ENCODE peak calls at places on chromosomes 3 and 15, in seven cellular contexts. One of them, this sample, is unnamed.

GRCh38 chr3:45978348-45978747 is 17.3 kb downstream of the FYCO1 start:
- DNase-seq in astrocyte of the spinal cord: no peak
- DNase-seq in activated B cell treated with CpG ODN at 0.5 μM for 24 hours: no peak
- DNase-seq in foreskin fibroblast: no peak
- DNase-seq in psoas muscle: no peak
- DNase-seq in fibroblast of mammary gland: no peak
- DNase-seq in choroid plexus epithelial cell: no peak
- DNase-seq in this sample: no peak

GRCh38 chr3:64496786-64497560 is 190.8 kb downstream of the ADAMTS9 start:
- DNase-seq in astrocyte of the spinal cord: no peak
- DNase-seq in activated B cell treated with CpG ODN at 0.5 μM for 24 hours: no peak
- DNase-seq in foreskin fibroblast: no peak
- DNase-seq in psoas muscle: no peak
- DNase-seq in fibroblast of mammary gland: no peak
- DNase-seq in choroid plexus epithelial cell: no peak
- DNase-seq in this sample: no peak

GRCh38 chr15:100759116-100759515 is 120.5 kb upstream of the ALDH1A3 start:
- DNase-seq in astrocyte of the spinal cord: peak
- DNase-seq in activated B cell treated with CpG ODN at 0.5 μM for 24 hours: no peak
- DNase-seq in foreskin fibroblast: peak
- DNase-seq in psoas muscle: no peak
- DNase-seq in fibroblast of mammary gland: peak
- DNase-seq in choroid plexus epithelial cell: peak
- DNase-seq in this sample: no peak

GRCh38 chr15:33789141-33789540 is 179.2 kb upstream of the CHRM5 start:
- DNase-seq in astrocyte of the spinal cord: peak
- DNase-seq in activated B cell treated with CpG ODN at 0.5 μM for 24 hours: no peak
- DNase-seq in foreskin fibroblast: peak
- DNase-seq in psoas muscle: no peak
- DNase-seq in fibroblast of mammary gland: peak
- DNase-seq in choroid plexus epithelial cell: peak
- DNase-seq in this sample: no peak

GRCh38 chr15:64247906-64248541 is 85.2 kb upstream of the PPIB start:
- DNase-seq in astrocyte of the spinal cord: peak
- DNase-seq in activated B cell treated with CpG ODN at 0.5 μM for 24 hours: no peak
- DNase-seq in foreskin fibroblast: peak
- DNase-seq in psoas muscle: no peak
- DNase-seq in fibroblast of mammary gland: peak
- DNase-seq in choroid plexus epithelial cell: peak
- DNase-seq in this sample: no peak

GRCh38 chr3:159977295-159977694 is 11.3 kb upstream of the IL12A start:
- DNase-seq in astrocyte of the spinal cord: no peak
- DNase-seq in activated B cell treated with CpG ODN at 0.5 μM for 24 hours: no peak
- DNase-seq in foreskin fibroblast: no peak
- DNase-seq in psoas muscle: no peak
- DNase-seq in fibroblast of mammary gland: no peak
- DNase-seq in choroid plexus epithelial cell: no peak
- DNase-seq in this sample: no peak

GRCh38 chr3:50664959-50665602 is 9.6 kb upstream of the DOCK3 start:
- DNase-seq in astrocyte of the spinal cord: no peak
- DNase-seq in activated B cell treated with CpG ODN at 0.5 μM for 24 hours: no peak
- DNase-seq in foreskin fibroblast: no peak
- DNase-seq in psoas muscle: no peak
- DNase-seq in fibroblast of mammary gland: no peak
- DNase-seq in choroid plexus epithelial cell: no peak
- DNase-seq in this sample: no peak

GRCh38 chr3:183108002-183108449 is 8.7 kb upstream of the MCCC1 start:
- DNase-seq in astrocyte of the spinal cord: no peak
- DNase-seq in activated B cell treated with CpG ODN at 0.5 μM for 24 hours: no peak
- DNase-seq in foreskin fibroblast: peak
- DNase-seq in psoas muscle: no peak
- DNase-seq in fibroblast of mammary gland: peak
- DNase-seq in choroid plexus epithelial cell: peak
- DNase-seq in this sample: no peak

GRCh38 chr15:79088426-79089205 is 2.0 kb downstream of the RASGRF1 start:
- DNase-seq in astrocyte of the spinal cord: no peak
- DNase-seq in activated B cell treated with CpG ODN at 0.5 μM for 24 hours: no peak
- DNase-seq in foreskin fibroblast: no peak
- DNase-seq in psoas muscle: no peak
- DNase-seq in fibroblast of mammary gland: no peak
- DNase-seq in choroid plexus epithelial cell: no peak
- DNase-seq in this sample: no peak

GRCh38 chr3:144636833-144637232 is 665.2 kb downstream of the DIPK2A start:
- DNase-seq in astrocyte of the spinal cord: no peak
- DNase-seq in activated B cell treated with CpG ODN at 0.5 μM for 24 hours: no peak
- DNase-seq in foreskin fibroblast: no peak
- DNase-seq in psoas muscle: no peak
- DNase-seq in fibroblast of mammary gland: no peak
- DNase-seq in choroid plexus epithelial cell: no peak
- DNase-seq in this sample: no peak

GRCh38 chr3:38627956-38628355 is 21.5 kb downstream of the SCN5A start:
- DNase-seq in astrocyte of the spinal cord: no peak
- DNase-seq in activated B cell treated with CpG ODN at 0.5 μM for 24 hours: no peak
- DNase-seq in foreskin fibroblast: peak
- DNase-seq in psoas muscle: no peak
- DNase-seq in fibroblast of mammary gland: no peak
- DNase-seq in choroid plexus epithelial cell: peak
- DNase-seq in this sample: no peak

GRCh38 chr3:90026406-90026805 is 919.0 kb downstream of the EPHA3 start:
- DNase-seq in astrocyte of the spinal cord: no peak
- DNase-seq in activated B cell treated with CpG ODN at 0.5 μM for 24 hours: no peak
- DNase-seq in foreskin fibroblast: no peak
- DNase-seq in psoas muscle: no peak
- DNase-seq in fibroblast of mammary gland: no peak
- DNase-seq in choroid plexus epithelial cell: no peak
- DNase-seq in this sample: no peak

GRCh38 chr15:63909819-63910437 is 76.2 kb upstream of the HERC1 start:
- DNase-seq in astrocyte of the spinal cord: peak
- DNase-seq in activated B cell treated with CpG ODN at 0.5 μM for 24 hours: no peak
- DNase-seq in foreskin fibroblast: peak
- DNase-seq in psoas muscle: no peak
- DNase-seq in fibroblast of mammary gland: peak
- DNase-seq in choroid plexus epithelial cell: peak
- DNase-seq in this sample: no peak

GRCh38 chr3:46440531-46441294 is 24.0 kb downstream of the LTF start:
- DNase-seq in astrocyte of the spinal cord: no peak
- DNase-seq in activated B cell treated with CpG ODN at 0.5 μM for 24 hours: no peak
- DNase-seq in foreskin fibroblast: no peak
- DNase-seq in psoas muscle: no peak
- DNase-seq in fibroblast of mammary gland: no peak
- DNase-seq in choroid plexus epithelial cell: no peak
- DNase-seq in this sample: no peak

GRCh38 chr3:113867506-113867905 is 28.9 kb downstream of the GRAMD1C start:
- DNase-seq in astrocyte of the spinal cord: peak
- DNase-seq in activated B cell treated with CpG ODN at 0.5 μM for 24 hours: no peak
- DNase-seq in foreskin fibroblast: peak
- DNase-seq in psoas muscle: no peak
- DNase-seq in fibroblast of mammary gland: peak
- DNase-seq in choroid plexus epithelial cell: peak
- DNase-seq in this sample: no peak

GRCh38 chr15:74383695-74384565 is 16.5 kb upstream of the CYP11A1 start:
- DNase-seq in astrocyte of the spinal cord: no peak
- DNase-seq in activated B cell treated with CpG ODN at 0.5 μM for 24 hours: peak
- DNase-seq in foreskin fibroblast: peak
- DNase-seq in psoas muscle: no peak
- DNase-seq in fibroblast of mammary gland: peak
- DNase-seq in choroid plexus epithelial cell: peak
- DNase-seq in this sample: no peak

GRCh38 chr3:61606196-61606595 is 44.8 kb downstream of the PTPRG start:
- DNase-seq in astrocyte of the spinal cord: no peak
- DNase-seq in activated B cell treated with CpG ODN at 0.5 μM for 24 hours: no peak
- DNase-seq in foreskin fibroblast: no peak
- DNase-seq in psoas muscle: no peak
- DNase-seq in fibroblast of mammary gland: no peak
- DNase-seq in choroid plexus epithelial cell: no peak
- DNase-seq in this sample: no peak

GRCh38 chr3:124599147-124599765 is 131.0 kb upstream of the UMPS start:
- DNase-seq in astrocyte of the spinal cord: no peak
- DNase-seq in activated B cell treated with CpG ODN at 0.5 μM for 24 hours: no peak
- DNase-seq in foreskin fibroblast: no peak
- DNase-seq in psoas muscle: no peak
- DNase-seq in fibroblast of mammary gland: no peak
- DNase-seq in choroid plexus epithelial cell: no peak
- DNase-seq in this sample: no peak

GRCh38 chr3:34863485-34863884 is 775.8 kb upstream of the ARPP21 start:
- DNase-seq in astrocyte of the spinal cord: no peak
- DNase-seq in activated B cell treated with CpG ODN at 0.5 μM for 24 hours: no peak
- DNase-seq in foreskin fibroblast: peak
- DNase-seq in psoas muscle: no peak
- DNase-seq in fibroblast of mammary gland: peak
- DNase-seq in choroid plexus epithelial cell: no peak
- DNase-seq in this sample: no peak

DNA sequence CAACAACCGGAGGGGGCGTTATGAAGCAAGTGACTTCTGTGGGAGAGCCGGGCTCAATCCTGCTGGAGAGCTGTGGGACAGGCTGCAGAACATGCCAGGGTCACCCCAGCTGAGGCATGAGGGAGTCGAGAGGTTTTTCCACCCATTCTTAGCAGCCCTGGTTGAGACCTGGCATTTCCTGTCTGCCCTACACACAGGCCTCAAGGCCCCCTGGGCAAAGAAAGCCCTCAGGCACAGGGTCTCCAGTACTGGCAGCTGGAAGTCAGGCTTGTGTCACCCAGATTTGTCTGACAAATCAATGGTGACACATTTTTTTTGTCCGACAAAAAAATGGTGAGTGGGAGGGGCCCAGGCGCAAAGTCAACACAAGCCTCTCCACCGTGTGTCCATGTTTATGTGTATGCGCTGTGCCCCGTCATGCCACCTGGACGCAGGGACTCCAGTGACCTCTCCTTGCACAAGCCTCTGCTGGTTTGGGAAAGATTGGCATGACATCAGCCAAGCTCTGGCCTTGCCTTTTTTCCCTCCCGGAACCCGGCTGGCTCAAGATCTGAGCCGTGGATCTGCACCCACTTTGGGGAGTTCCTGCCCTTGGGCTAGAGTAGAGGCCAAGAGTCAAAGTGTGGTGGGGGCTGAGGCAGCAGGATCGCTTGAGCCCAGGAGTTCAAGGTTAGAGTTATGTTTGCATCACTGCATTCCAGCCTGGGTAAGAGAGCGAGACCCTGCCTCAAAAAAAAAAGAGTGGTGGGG is 20.8 kb upstream of the ALAS1 start:
- DNase-seq in astrocyte of the spinal cord: no peak
- DNase-seq in activated B cell treated with CpG ODN at 0.5 μM for 24 hours: no peak
- DNase-seq in foreskin fibroblast: no peak
- DNase-seq in psoas muscle: peak
- DNase-seq in fibroblast of mammary gland: no peak
- DNase-seq in choroid plexus epithelial cell: no peak
- DNase-seq in this sample: no peak
- TF ChIP-seq CTCF in astrocyte of the spinal cord: no peak
- TF ChIP-seq CTCF in activated B cell treated with CpG ODN at 0.5 μM for 24 hours: no peak
- TF ChIP-seq CTCF in foreskin fibroblast: no peak
- TF ChIP-seq CTCF in psoas muscle: no peak
- TF ChIP-seq CTCF in fibroblast of mammary gland: no peak
- TF ChIP-seq CTCF in choroid plexus epithelial cell: no peak
- TF ChIP-seq CTCF in this sample: no peak

GRCh38 chr15:80476036-80476435 is 71.9 kb downstream of the ARNT2 start:
- DNase-seq in astrocyte of the spinal cord: no peak
- DNase-seq in activated B cell treated with CpG ODN at 0.5 μM for 24 hours: no peak
- DNase-seq in foreskin fibroblast: no peak
- DNase-seq in psoas muscle: no peak
- DNase-seq in fibroblast of mammary gland: peak
- DNase-seq in choroid plexus epithelial cell: peak
- DNase-seq in this sample: no peak

GRCh38 chr15:80474224-80474619 is 70.0 kb downstream of the ARNT2 start:
- DNase-seq in astrocyte of the spinal cord: no peak
- DNase-seq in activated B cell treated with CpG ODN at 0.5 μM for 24 hours: no peak
- DNase-seq in foreskin fibroblast: no peak
- DNase-seq in psoas muscle: no peak
- DNase-seq in fibroblast of mammary gland: no peak
- DNase-seq in choroid plexus epithelial cell: no peak
- DNase-seq in this sample: no peak

GRCh38 chr15:80474751-80475295 is 70.6 kb downstream of the ARNT2 start:
- DNase-seq in astrocyte of the spinal cord: no peak
- DNase-seq in activated B cell treated with CpG ODN at 0.5 μM for 24 hours: no peak
- DNase-seq in foreskin fibroblast: no peak
- DNase-seq in psoas muscle: no peak
- DNase-seq in fibroblast of mammary gland: no peak
- DNase-seq in choroid plexus epithelial cell: no peak
- DNase-seq in this sample: no peak

GRCh38 chr15:80473574-80474223 is 69.5 kb downstream of the ARNT2 start:
- DNase-seq in astrocyte of the spinal cord: no peak
- DNase-seq in activated B cell treated with CpG ODN at 0.5 μM for 24 hours: no peak
- DNase-seq in foreskin fibroblast: no peak
- DNase-seq in psoas muscle: no peak
- DNase-seq in fibroblast of mammary gland: no peak
- DNase-seq in choroid plexus epithelial cell: no peak
- DNase-seq in this sample: no peak

GRCh38 chr15:80475572-80475971 is 71.4 kb downstream of the ARNT2 start:
- DNase-seq in astrocyte of the spinal cord: no peak
- DNase-seq in activated B cell treated with CpG ODN at 0.5 μM for 24 hours: no peak
- DNase-seq in foreskin fibroblast: no peak
- DNase-seq in psoas muscle: no peak
- DNase-seq in fibroblast of mammary gland: no peak
- DNase-seq in choroid plexus epithelial cell: no peak
- DNase-seq in this sample: no peak
- TF ChIP-seq CTCF in astrocyte of the spinal cord: peak
- TF ChIP-seq CTCF in activated B cell treated with CpG ODN at 0.5 μM for 24 hours: no peak
- TF ChIP-seq CTCF in foreskin fibroblast: no peak
- TF ChIP-seq CTCF in psoas muscle: peak
- TF ChIP-seq CTCF in fibroblast of mammary gland: peak
- TF ChIP-seq CTCF in choroid plexus epithelial cell: peak
- TF ChIP-seq CTCF in this sample: no peak

GRCh38 chr3:72114773-72115172 is 329.8 kb upstream of the PROK2 start:
- DNase-seq in astrocyte of the spinal cord: no peak
- DNase-seq in activated B cell treated with CpG ODN at 0.5 μM for 24 hours: no peak
- DNase-seq in foreskin fibroblast: no peak
- DNase-seq in psoas muscle: no peak
- DNase-seq in fibroblast of mammary gland: no peak
- DNase-seq in choroid plexus epithelial cell: no peak
- DNase-seq in this sample: no peak
- TF ChIP-seq CTCF in astrocyte of the spinal cord: no peak
- TF ChIP-seq CTCF in activated B cell treated with CpG ODN at 0.5 μM for 24 hours: no peak
- TF ChIP-seq CTCF in foreskin fibroblast: no peak
- TF ChIP-seq CTCF in psoas muscle: no peak
- TF ChIP-seq CTCF in fibroblast of mammary gland: no peak
- TF ChIP-seq CTCF in choroid plexus epithelial cell: no peak
- TF ChIP-seq CTCF in this sample: no peak

GRCh38 chr15:84819291-84819768 is 2.2 kb downstream of the ALPK3 start:
- DNase-seq in astrocyte of the spinal cord: no peak
- DNase-seq in activated B cell treated with CpG ODN at 0.5 μM for 24 hours: no peak
- DNase-seq in foreskin fibroblast: no peak
- DNase-seq in psoas muscle: peak
- DNase-seq in fibroblast of mammary gland: no peak
- DNase-seq in choroid plexus epithelial cell: no peak
- DNase-seq in this sample: no peak
- TF ChIP-seq CTCF in astrocyte of the spinal cord: no peak
- TF ChIP-seq CTCF in activated B cell treated with CpG ODN at 0.5 μM for 24 hours: no peak
- TF ChIP-seq CTCF in foreskin fibroblast: no peak
- TF ChIP-seq CTCF in psoas muscle: no peak
- TF ChIP-seq CTCF in fibroblast of mammary gland: no peak
- TF ChIP-seq CTCF in choroid plexus epithelial cell: peak
- TF ChIP-seq CTCF in this sample: no peak

GRCh38 chr3:197750396-197750831 is 731 bp downstream of the FYTTD1 start:
- DNase-seq in astrocyte of the spinal cord: peak
- DNase-seq in activated B cell treated with CpG ODN at 0.5 μM for 24 hours: peak
- DNase-seq in foreskin fibroblast: peak
- DNase-seq in psoas muscle: peak
- DNase-seq in fibroblast of mammary gland: peak
- DNase-seq in choroid plexus epithelial cell: peak
- DNase-seq in this sample: no peak
- TF ChIP-seq CTCF in astrocyte of the spinal cord: no peak
- TF ChIP-seq CTCF in activated B cell treated with CpG ODN at 0.5 μM for 24 hours: no peak
- TF ChIP-seq CTCF in foreskin fibroblast: peak
- TF ChIP-seq CTCF in psoas muscle: peak
- TF ChIP-seq CTCF in fibroblast of mammary gland: no peak
- TF ChIP-seq CTCF in choroid plexus epithelial cell: peak
- TF ChIP-seq CTCF in this sample: no peak

This sample was measured in D721Med.